ENCODE peak calls at places on chromosome 2, in seven cellular contexts. P is activated T-cell treated with anti-CD3 and anti-CD28 coated beads, Interleukin-2, amount 50 U/mL, for 1 hour; U is left lobe of liver; I is mesenchymal stem cell; O is amniotic stem cell; G is effector memory CD8-positive, alpha-beta T cell; F is hypothalamus. X is an unnamed sample.

GRCh38 chr2:85308201-85308600 is 19.6 kb downstream of the TGOLN2 start:
- DNase-seq in P (no peak), U (no peak), I (no peak), G (no peak), F (no peak), O (no peak), X (no peak)

GRCh38 chr2:95029898-95030341 is 4.4 kb downstream of the MAL start:
- DNase-seq in G (no peak), P (no peak), U (no peak), O (no peak), F (no peak), I (no peak), X (no peak)

GRCh38 chr2:102050854-102051391 is 59.2 kb downstream of the IL1R2 start:
- DNase-seq in U (peak; percentile 80), I (peak; percentile 97), O (no peak), G (no peak), F (peak; percentile 70), P (no peak), X (no peak)

GRCh38 chr2:8408560-8409460 is 273.0 kb upstream of the ID2 start:
- DNase-seq in G (peak; percentile 41), I (peak; percentile 21), U (no peak), O (no peak), P (no peak), F (no peak), X (peak; percentile 52)

GRCh38 chr2:98757904-98758421 is 27.0 kb upstream of the MGAT4A start:
- DNase-seq in F (peak; percentile 43), I (no peak), U (peak; percentile 55), P (peak; percentile 63), O (peak; percentile 10), G (peak; percentile 51), X (no peak)

GRCh38 chr2:164877169-164877568 is 35.5 kb upstream of the COBLL1 start:
- DNase-seq in I (no peak), F (no peak), O (no peak), G (no peak), P (no peak), U (no peak), X (no peak)

GRCh38 chr2:174779361-174779928 is 15.2 kb upstream of the CHRNA1 start:
- DNase-seq in I (peak; percentile 47), P (no peak), U (no peak), O (no peak), G (no peak), F (no peak), X (no peak)

GRCh38 chr2:143083636-143084035 is 45.6 kb upstream of the ARHGAP15 start:
- DNase-seq in P (no peak), F (no peak), O (peak; percentile 29), U (no peak), G (no peak), I (peak; percentile 88), X (no peak)

GRCh38 chr2:172103471-172104292 is 982 bp upstream of the DLX2 start:
- DNase-seq in G (peak; percentile 59), I (peak; percentile 87), U (peak; percentile 79), P (peak; percentile 71), F (peak; percentile 44), O (peak; percentile 63), X (peak; percentile 81)

GRCh38 chr2:191758420-191759199 is 80.7 kb downstream of the NABP1 start:
- DNase-seq in F (no peak), G (peak; percentile 40), P (peak; percentile 41), U (peak; percentile 53), I (peak; percentile 64), O (no peak), X (peak; percentile 56)